ENCODE peak calls at places on chromosomes 11 and 22, in ten cellular contexts. One of them, this sample, is unnamed.

GRCh38 chr11:14300661-14301304 is 58.2 kb downstream of the RRAS2 start:
- DNase-seq in SK-N-SH: peak
- DNase-seq in hypothalamus: peak
- DNase-seq in iPS-NIHi11: peak
- DNase-seq in RCC 7860: peak
- DNase-seq in cardiac muscle cell: peak
- DNase-seq in EL: peak
- DNase-seq in heart left ventricle: peak
- DNase-seq in RWPE1: peak
- DNase-seq in stimulated activated naive CD8-positive, alpha-beta T cell treated with anti-CD3 and anti-CD28 coated beads, Interleukin-15, Interleukin-2, amounts not matched to agents 100 U/mL and 50 U/mL, for 24 hours: peak
- DNase-seq in this sample: peak

GRCh38 chr11:7098235-7098832 is 9.5 kb downstream of the RBMXL2 start:
- DNase-seq in SK-N-SH: peak
- DNase-seq in hypothalamus: no peak
- DNase-seq in iPS-NIHi11: peak
- DNase-seq in RCC 7860: peak
- DNase-seq in cardiac muscle cell: peak
- DNase-seq in EL: peak
- DNase-seq in heart left ventricle: no peak
- DNase-seq in RWPE1: peak
- DNase-seq in stimulated activated naive CD8-positive, alpha-beta T cell treated with anti-CD3 and anti-CD28 coated beads, Interleukin-15, Interleukin-2, amounts not matched to agents 100 U/mL and 50 U/mL, for 24 hours: no peak
- DNase-seq in this sample: no peak

GRCh38 chr22:41565403-41566054 is 4.7 kb downstream of the CSDC2 start:
- DNase-seq in SK-N-SH: no peak
- DNase-seq in hypothalamus: no peak
- DNase-seq in iPS-NIHi11: no peak
- DNase-seq in RCC 7860: peak
- DNase-seq in cardiac muscle cell: peak
- DNase-seq in EL: peak
- DNase-seq in heart left ventricle: no peak
- DNase-seq in RWPE1: peak
- DNase-seq in stimulated activated naive CD8-positive, alpha-beta T cell treated with anti-CD3 and anti-CD28 coated beads, Interleukin-15, Interleukin-2, amounts not matched to agents 100 U/mL and 50 U/mL, for 24 hours: peak
- DNase-seq in this sample: peak

GRCh38 chr11:114026355-114026754 is 33.2 kb upstream of the ZBTB16 start:
- DNase-seq in SK-N-SH: no peak
- DNase-seq in hypothalamus: no peak
- DNase-seq in iPS-NIHi11: peak
- DNase-seq in RCC 7860: no peak
- DNase-seq in cardiac muscle cell: peak
- DNase-seq in EL: no peak
- DNase-seq in heart left ventricle: no peak
- DNase-seq in RWPE1: no peak
- DNase-seq in stimulated activated naive CD8-positive, alpha-beta T cell treated with anti-CD3 and anti-CD28 coated beads, Interleukin-15, Interleukin-2, amounts not matched to agents 100 U/mL and 50 U/mL, for 24 hours: peak
- DNase-seq in this sample: no peak

GRCh38 chr11:95625164-95626017 is 164.2 kb downstream of the FAM76B start:
- DNase-seq in SK-N-SH: no peak
- DNase-seq in hypothalamus: no peak
- DNase-seq in iPS-NIHi11: peak
- DNase-seq in RCC 7860: no peak
- DNase-seq in cardiac muscle cell: no peak
- DNase-seq in EL: no peak
- DNase-seq in heart left ventricle: no peak
- DNase-seq in RWPE1: no peak
- DNase-seq in stimulated activated naive CD8-positive, alpha-beta T cell treated with anti-CD3 and anti-CD28 coated beads, Interleukin-15, Interleukin-2, amounts not matched to agents 100 U/mL and 50 U/mL, for 24 hours: no peak
- DNase-seq in this sample: no peak

GRCh38 chr11:99199336-99199735 is 178.6 kb downstream of the CNTN5 start:
- DNase-seq in SK-N-SH: no peak
- DNase-seq in hypothalamus: no peak
- DNase-seq in iPS-NIHi11: no peak
- DNase-seq in RCC 7860: no peak
- DNase-seq in cardiac muscle cell: peak
- DNase-seq in EL: no peak
- DNase-seq in heart left ventricle: no peak
- DNase-seq in RWPE1: no peak
- DNase-seq in stimulated activated naive CD8-positive, alpha-beta T cell treated with anti-CD3 and anti-CD28 coated beads, Interleukin-15, Interleukin-2, amounts not matched to agents 100 U/mL and 50 U/mL, for 24 hours: no peak
- DNase-seq in this sample: no peak

GRCh38 chr22:38681784-38682335 is at the start of gene TOMM22:
- DNase-seq in SK-N-SH: peak
- DNase-seq in hypothalamus: peak
- DNase-seq in iPS-NIHi11: peak
- DNase-seq in RCC 7860: peak
- DNase-seq in cardiac muscle cell: peak
- DNase-seq in EL: peak
- DNase-seq in heart left ventricle: peak
- DNase-seq in RWPE1: peak
- DNase-seq in stimulated activated naive CD8-positive, alpha-beta T cell treated with anti-CD3 and anti-CD28 coated beads, Interleukin-15, Interleukin-2, amounts not matched to agents 100 U/mL and 50 U/mL, for 24 hours: peak
- DNase-seq in this sample: peak

GRCh38 chr22:37626144-37626543 is 13.3 kb upstream of the SH3BP1 start:
- DNase-seq in SK-N-SH: no peak
- DNase-seq in hypothalamus: no peak
- DNase-seq in iPS-NIHi11: no peak
- DNase-seq in RCC 7860: no peak
- DNase-seq in cardiac muscle cell: peak
- DNase-seq in EL: no peak
- DNase-seq in heart left ventricle: peak
- DNase-seq in RWPE1: no peak
- DNase-seq in stimulated activated naive CD8-positive, alpha-beta T cell treated with anti-CD3 and anti-CD28 coated beads, Interleukin-15, Interleukin-2, amounts not matched to agents 100 U/mL and 50 U/mL, for 24 hours: no peak
- DNase-seq in this sample: peak

GRCh38 chr11:8354622-8355417 is 91.1 kb upstream of the LMO1 start:
- DNase-seq in SK-N-SH: peak
- DNase-seq in hypothalamus: peak
- DNase-seq in iPS-NIHi11: peak
- DNase-seq in RCC 7860: no peak
- DNase-seq in cardiac muscle cell: peak
- DNase-seq in EL: no peak
- DNase-seq in heart left ventricle: no peak
- DNase-seq in RWPE1: no peak
- DNase-seq in stimulated activated naive CD8-positive, alpha-beta T cell treated with anti-CD3 and anti-CD28 coated beads, Interleukin-15, Interleukin-2, amounts not matched to agents 100 U/mL and 50 U/mL, for 24 hours: no peak
- DNase-seq in this sample: no peak

GRCh38 chr11:125517116-125517804 is 21.2 kb upstream of the FEZ1 start:
- DNase-seq in SK-N-SH: peak
- DNase-seq in hypothalamus: peak
- DNase-seq in iPS-NIHi11: peak
- DNase-seq in RCC 7860: no peak
- DNase-seq in cardiac muscle cell: peak
- DNase-seq in EL: peak
- DNase-seq in heart left ventricle: peak
- DNase-seq in RWPE1: no peak
- DNase-seq in stimulated activated naive CD8-positive, alpha-beta T cell treated with anti-CD3 and anti-CD28 coated beads, Interleukin-15, Interleukin-2, amounts not matched to agents 100 U/mL and 50 U/mL, for 24 hours: no peak
- DNase-seq in this sample: no peak

GRCh38 chr22:22930222-22930497 is 42.5 kb downstream of the IGLL5 start:
- DNase-seq in SK-N-SH: no peak
- DNase-seq in hypothalamus: no peak
- DNase-seq in iPS-NIHi11: no peak
- DNase-seq in RCC 7860: no peak
- DNase-seq in cardiac muscle cell: no peak
- DNase-seq in EL: no peak
- DNase-seq in heart left ventricle: no peak
- DNase-seq in RWPE1: no peak
- DNase-seq in stimulated activated naive CD8-positive, alpha-beta T cell treated with anti-CD3 and anti-CD28 coated beads, Interleukin-15, Interleukin-2, amounts not matched to agents 100 U/mL and 50 U/mL, for 24 hours: no peak
- DNase-seq in this sample: no peak

GRCh38 chr11:38416141-38416540 is 1818.1 kb upstream of the RAG2 start:
- DNase-seq in SK-N-SH: no peak
- DNase-seq in hypothalamus: no peak
- DNase-seq in iPS-NIHi11: no peak
- DNase-seq in RCC 7860: no peak
- DNase-seq in cardiac muscle cell: no peak
- DNase-seq in EL: no peak
- DNase-seq in heart left ventricle: no peak
- DNase-seq in RWPE1: no peak
- DNase-seq in stimulated activated naive CD8-positive, alpha-beta T cell treated with anti-CD3 and anti-CD28 coated beads, Interleukin-15, Interleukin-2, amounts not matched to agents 100 U/mL and 50 U/mL, for 24 hours: no peak
- DNase-seq in this sample: no peak

This sample was measured in gastrocnemius medialis.